ENCODE peak calls at places on chromosome 10, in seven cellular contexts. One of them, this sample, is unnamed.

GRCh38 chr10:62584216-62584615 is 210.0 kb downstream of the ZNF365 start:
- DNase-seq in AG04450: peak
- DNase-seq in GDM1: no peak
- DNase-seq in neural progenitor cell: no peak
- DNase-seq in Kasumi-1: no peak
- DNase-seq in activated CD4-positive, alpha-beta T cell treated with anti-CD3 and anti-CD28 coated beads, Interleukin-2, amount 50 U/mL, for 1 hour: no peak
- DNase-seq in SJSA1: peak
- DNase-seq in this sample: no peak

GRCh38 chr10:33257439-33257838 is 77.0 kb downstream of the NRP1 start:
- DNase-seq in AG04450: no peak
- DNase-seq in GDM1: no peak
- DNase-seq in neural progenitor cell: no peak
- DNase-seq in Kasumi-1: no peak
- DNase-seq in activated CD4-positive, alpha-beta T cell treated with anti-CD3 and anti-CD28 coated beads, Interleukin-2, amount 50 U/mL, for 1 hour: no peak
- DNase-seq in SJSA1: no peak
- DNase-seq in this sample: no peak

GRCh38 chr10:102492983-102493382 is 9.5 kb downstream of the ACTR1A start:
- DNase-seq in AG04450: no peak
- DNase-seq in GDM1: no peak
- DNase-seq in neural progenitor cell: no peak
- DNase-seq in Kasumi-1: no peak
- DNase-seq in activated CD4-positive, alpha-beta T cell treated with anti-CD3 and anti-CD28 coated beads, Interleukin-2, amount 50 U/mL, for 1 hour: no peak
- DNase-seq in SJSA1: no peak
- DNase-seq in this sample: peak

GRCh38 chr10:29522038-29522855 is 112.5 kb downstream of the SVIL start:
- DNase-seq in AG04450: no peak
- DNase-seq in GDM1: no peak
- DNase-seq in neural progenitor cell: no peak
- DNase-seq in Kasumi-1: no peak
- DNase-seq in activated CD4-positive, alpha-beta T cell treated with anti-CD3 and anti-CD28 coated beads, Interleukin-2, amount 50 U/mL, for 1 hour: no peak
- DNase-seq in SJSA1: no peak
- DNase-seq in this sample: no peak

GRCh38 chr10:127797339-127797738 is 60.4 kb downstream of the FOXI2 start:
- DNase-seq in AG04450: no peak
- DNase-seq in GDM1: no peak
- DNase-seq in neural progenitor cell: no peak
- DNase-seq in Kasumi-1: no peak
- DNase-seq in activated CD4-positive, alpha-beta T cell treated with anti-CD3 and anti-CD28 coated beads, Interleukin-2, amount 50 U/mL, for 1 hour: no peak
- DNase-seq in SJSA1: no peak
- DNase-seq in this sample: no peak

GRCh38 chr10:30999084-30999712 is 32.5 kb downstream of the ZNF438 start:
- DNase-seq in AG04450: no peak
- DNase-seq in GDM1: peak
- DNase-seq in neural progenitor cell: no peak
- DNase-seq in Kasumi-1: peak
- DNase-seq in activated CD4-positive, alpha-beta T cell treated with anti-CD3 and anti-CD28 coated beads, Interleukin-2, amount 50 U/mL, for 1 hour: no peak
- DNase-seq in SJSA1: no peak
- DNase-seq in this sample: no peak

GRCh38 chr10:4767033-4767814 is 58.8 kb upstream of the AKR1E2 start:
- DNase-seq in AG04450: no peak
- DNase-seq in GDM1: no peak
- DNase-seq in neural progenitor cell: peak
- DNase-seq in Kasumi-1: peak
- DNase-seq in activated CD4-positive, alpha-beta T cell treated with anti-CD3 and anti-CD28 coated beads, Interleukin-2, amount 50 U/mL, for 1 hour: no peak
- DNase-seq in SJSA1: no peak
- DNase-seq in this sample: no peak

GRCh38 chr10:124461642-124462347 is at the start of gene LHPP:
- DNase-seq in AG04450: peak
- DNase-seq in GDM1: peak
- DNase-seq in neural progenitor cell: peak
- DNase-seq in Kasumi-1: peak
- DNase-seq in activated CD4-positive, alpha-beta T cell treated with anti-CD3 and anti-CD28 coated beads, Interleukin-2, amount 50 U/mL, for 1 hour: peak
- DNase-seq in SJSA1: peak
- DNase-seq in this sample: peak

GRCh38 chr10:53754851-53755250 is 982.3 kb upstream of the MBL2 start:
- DNase-seq in AG04450: no peak
- DNase-seq in GDM1: no peak
- DNase-seq in neural progenitor cell: peak
- DNase-seq in Kasumi-1: no peak
- DNase-seq in activated CD4-positive, alpha-beta T cell treated with anti-CD3 and anti-CD28 coated beads, Interleukin-2, amount 50 U/mL, for 1 hour: no peak
- DNase-seq in SJSA1: no peak
- DNase-seq in this sample: no peak

This sample was measured in aorta.